ENCODE peak calls at places on chromosome 1, in four cellular contexts. E, Y, X and J are unnamed samples.

GRCh38 chr1:154973344-154974085 is 966 bp upstream of the CKS1B start:
- DNase-seq in E (peak), Y (peak), X (peak), J (peak)

GRCh38 chr1:205042911-205043806 is at the start of gene CNTN2:
- DNase-seq in E (no peak), Y (no peak), X (no peak), J (no peak)

GRCh38 chr1:227789042-227789880 is 26.2 kb upstream of the PRSS38 start:
- DNase-seq in E (no peak), Y (peak), X (no peak), J (no peak)

GRCh38 chr1:93620841-93621210 is 60.8 kb downstream of the BCAR3 start:
- DNase-seq in E (no peak), Y (peak), X (no peak), J (no peak)

GRCh38 chr1:207519505-207520399 is 23.8 kb downstream of the CR1 start:
- DNase-seq in E (peak), Y (no peak), X (no peak), J (no peak)

GRCh38 chr1:204520834-204521709 is 4.9 kb downstream of the MDM4 start:
- DNase-seq in E (no peak), Y (no peak), X (no peak), J (no peak)

GRCh38 chr1:58803858-58804257 is 20.0 kb upstream of the JUN start:
- DNase-seq in E (no peak), Y (no peak), X (no peak), J (no peak)

GRCh38 chr1:226052061-226052460 is 10.5 kb upstream of the H3-3A start:
- DNase-seq in E (no peak), Y (no peak), X (no peak), J (no peak)

GRCh38 chr1:87329051-87329755 is 523 bp downstream of the LMO4 start:
- DNase-seq in E (no peak), Y (peak), X (no peak), J (no peak)

GRCh38 chr1:233972951-233973635 is 68.6 kb downstream of the SLC35F3 start:
- DNase-seq in E (peak), Y (peak), X (no peak), J (no peak)

GRCh38 chr1:245277276-245277675 is 122.5 kb downstream of the KIF26B start:
- DNase-seq in E (no peak), Y (peak), X (no peak), J (no peak)

GRCh38 chr1:228283043-228283371 is 75.2 kb downstream of the OBSCN start:
- DNase-seq in E (no peak), Y (no peak), X (no peak), J (no peak)

GRCh38 chr1:64282353-64282752 is 78.9 kb downstream of the UBE2U start:
- DNase-seq in E (peak), Y (peak), X (no peak), J (no peak)

GRCh38 chr1:235079443-235079967 is 49.1 kb downstream of the TOMM20 start:
- DNase-seq in E (no peak), Y (peak), X (no peak), J (no peak)

GRCh38 chr1:201945863-201946223 is 505 bp downstream of the LMOD1 start:
- DNase-seq in E (no peak), Y (no peak), X (no peak), J (no peak)

GRCh38 chr1:65952692-65953091 is 160.0 kb downstream of the PDE4B start:
- DNase-seq in E (no peak), Y (no peak), X (no peak), J (no peak)

GRCh38 chr1:161054232-161054631 is 8.5 kb upstream of the USF1 start:
- DNase-seq in E (no peak), Y (no peak), X (no peak), J (no peak)

GRCh38 chr1:235015291-235015990 is 113.2 kb downstream of the TOMM20 start:
- DNase-seq in E (no peak), Y (no peak), X (no peak), J (no peak)

GRCh38 chr1:100834779-100835645 is 59.6 kb downstream of the EXTL2 start:
- DNase-seq in E (peak), Y (peak), X (no peak), J (no peak)

GRCh38 chr1:150233359-150234308 is 2.3 kb downstream of the ANP32E start:
- DNase-seq in E (no peak), Y (peak), X (no peak), J (no peak)